ENCODE peak calls at places on chromosomes 2 and 18, in four cellular contexts. N is B cell; G is small intestine; B is activated T-cell treated with anti-CD3 and anti-CD28 coated beads, Interleukin-2, amount 50 U/mL, for 4 hours. A is an unnamed sample.

GRCh38 chr2:234705108-234705507 is 208.2 kb upstream of the ARL4C start:
- DNase-seq in B (no peak), G (no peak), N (no peak), A (no peak)

GRCh38 chr2:105873721-105874120 is 129.0 kb downstream of the NCK2 start:
- DNase-seq in G (no peak), N (no peak), B (peak; percentile 65), A (no peak)

GRCh38 chr2:229980440-229981184 is 58.3 kb downstream of the FBXO36 start:
- DNase-seq in G (peak; percentile 33), B (no peak), N (no peak), A (peak; percentile 96)

GRCh38 chr2:230661072-230661957 is 51.3 kb upstream of the CAB39 start:
- DNase-seq in G (peak; percentile 30), B (peak; percentile 33), N (no peak), A (no peak)

GRCh38 chr2:7057865-7058400 is 140.7 kb downstream of the RNF144A start:
- DNase-seq in G (peak; percentile 25), B (no peak), N (peak; percentile 45), A (no peak)

GRCh38 chr2:47195149-47195548 is 40.0 kb upstream of the STPG4 start:
- DNase-seq in G (no peak), B (no peak), N (no peak), A (peak; percentile 25)

GRCh38 chr18:58413667-58414628 is 214.9 kb downstream of the ALPK2 start:
- DNase-seq in G (peak; percentile 78), B (no peak), N (no peak), A (no peak)

GRCh38 chr2:62545261-62545660 is 39.3 kb upstream of the TMEM17 start:
- DNase-seq in N (no peak), B (no peak), G (no peak), A (no peak)

GRCh38 chr2:158845869-158846268 is 50.8 kb downstream of the DAPL1 start:
- DNase-seq in N (no peak), G (no peak), B (no peak), A (no peak)

GRCh38 chr2:14633451-14634211 is 1.1 kb downstream of the LRATD1 start:
- DNase-seq in N (peak; percentile 28), G (peak; percentile 35), B (no peak), A (no peak)

GRCh38 chr2:197904446-197904845 is 100.1 kb downstream of the PLCL1 start:
- DNase-seq in G (no peak), N (no peak), B (peak; percentile 20), A (no peak)

GRCh38 chr18:76844742-76845477 is 22.6 kb downstream of the ZNF236 start:
- DNase-seq in G (no peak), B (no peak), N (no peak), A (no peak)

GRCh38 chr2:160109939-160110673 is 47.7 kb upstream of the PLA2R1 start:
- DNase-seq in G (peak; percentile 77), B (peak; percentile 28), N (peak; percentile 13), A (peak; percentile 30)

GRCh38 chr2:3641841-3642421 is 16.1 kb upstream of the ALLC start:
- DNase-seq in B (no peak), G (no peak), N (no peak), A (no peak)

GRCh38 chr2:105135436-105135835 is 97.6 kb downstream of the MRPS9 start:
- DNase-seq in N (no peak), G (no peak), B (no peak), A (no peak)

GRCh38 chr2:20171445-20171977 is 53.4 kb downstream of the SDC1 start:
- DNase-seq in B (no peak), G (no peak), N (no peak), A (no peak)

GRCh38 chr18:5543854-5544389 is at the start of gene EPB41L3:
- DNase-seq in B (no peak), G (peak; percentile 16), N (no peak), A (peak; percentile 56)

GRCh38 chr2:132936261-132936660 is 266.3 kb upstream of the LYPD1 start:
- DNase-seq in G (no peak), B (no peak), N (no peak), A (no peak)